ENCODE peak calls at places on chromosome 9, in eight cellular contexts. S is head of caudate nucleus; H is NCI-H510A; V is glutamatergic neuron; O is stimulated activated CD4-positive, alpha-beta T cell treated with anti-CD3 and anti-CD28 coated beads, Interleukin-1b, Interleukin-23, amount 100 ng/mL, for 4 hours; A is NCI-H460; C is OCI-LY7; G is naive thymus-derived CD8-positive, alpha-beta T cell. Y is an unnamed sample.

GRCh38 chr9:95105519-95106287 is 211.8 kb downstream of the FANCC start:
- DNase-seq in S (no peak), H (no peak), V (no peak), O (no peak), A (no peak), C (no peak), G (no peak), Y (no peak)

GRCh38 chr9:129725841-129726251 is 27.0 kb downstream of the PTGES start:
- DNase-seq in S (peak), H (no peak), V (no peak), O (no peak), A (no peak), C (no peak), G (no peak), Y (no peak)

GRCh38 chr9:3662671-3663070 is 136.9 kb upstream of the RFX3 start:
- DNase-seq in S (no peak), H (no peak), V (no peak), O (no peak), A (no peak), C (no peak), G (no peak), Y (no peak)

GRCh38 chr9:130341839-130342713 is 76.5 kb downstream of the HMCN2 start:
- DNase-seq in S (no peak), H (no peak), V (no peak), O (no peak), A (no peak), C (no peak), G (no peak), Y (no peak)

GRCh38 chr9:120921751-120922181 is 4.8 kb downstream of the TRAF1 start:
- DNase-seq in S (no peak), H (no peak), V (no peak), O (peak), A (no peak), C (peak), G (no peak), Y (no peak)

GRCh38 chr9:75903785-75904360 is 13.4 kb downstream of the PCSK5 start:
- DNase-seq in S (no peak), H (no peak), V (no peak), O (no peak), A (no peak), C (no peak), G (no peak), Y (no peak)

GRCh38 chr9:85248514-85249312 is 493.0 kb downstream of the AGTPBP1 start:
- DNase-seq in S (no peak), H (no peak), V (no peak), O (no peak), A (no peak), C (no peak), G (no peak), Y (no peak)

GRCh38 chr9:137163101-137163661 is 6.7 kb downstream of the LRRC26 start:
- DNase-seq in S (no peak), H (no peak), V (no peak), O (no peak), A (no peak), C (no peak), G (no peak), Y (no peak)

GRCh38 chr9:33374634-33375237 is 27.6 kb downstream of the AQP7 start:
- DNase-seq in S (peak), H (peak), V (peak), O (peak), A (peak), C (peak), G (peak), Y (peak)

GRCh38 chr9:129875181-129875611 is 39.9 kb downstream of the USP20 start:
- DNase-seq in S (no peak), H (no peak), V (peak), O (no peak), A (no peak), C (no peak), G (no peak), Y (no peak)

GRCh38 chr9:111483862-111484563 is at the start of gene ECPAS:
- DNase-seq in S (peak), H (peak), V (peak), O (peak), A (peak), C (peak), G (peak), Y (peak)

GRCh38 chr9:83620841-83621636 is 1.9 kb upstream of the IDNK start:
- DNase-seq in S (peak), H (no peak), V (peak), O (peak), A (peak), C (peak), G (no peak), Y (peak)

GRCh38 chr9:92747459-92748232 is 17.0 kb downstream of the BICD2 start:
- DNase-seq in S (no peak), H (no peak), V (no peak), O (no peak), A (peak), C (no peak), G (no peak), Y (no peak)

GRCh38 chr9:91532325-91532724 is 108.7 kb upstream of the NFIL3 start:
- DNase-seq in S (no peak), H (no peak), V (no peak), O (no peak), A (no peak), C (no peak), G (no peak), Y (no peak)

GRCh38 chr9:129487658-129488483 is 133.0 kb downstream of the C9orf50 start:
- DNase-seq in S (peak), H (no peak), V (peak), O (peak), A (no peak), C (no peak), G (no peak), Y (no peak)

GRCh38 chr9:119533509-119533908 is 164.3 kb upstream of the BRINP1 start:
- DNase-seq in S (no peak), H (no peak), V (no peak), O (no peak), A (no peak), C (no peak), G (no peak), Y (no peak)

GRCh38 chr9:110260911-110261310 is 4.6 kb upstream of the TXN start:
- DNase-seq in S (no peak), H (no peak), V (no peak), O (no peak), A (peak), C (no peak), G (no peak), Y (no peak)

GRCh38 chr9:92657296-92658094 is 12.4 kb downstream of the IPPK start:
- DNase-seq in S (no peak), H (no peak), V (no peak), O (no peak), A (no peak), C (no peak), G (no peak), Y (no peak)

GRCh38 chr9:127333326-127334064 is 63.5 kb upstream of the SLC2A8 start:
- DNase-seq in S (peak), H (no peak), V (no peak), O (no peak), A (no peak), C (no peak), G (no peak), Y (no peak)

GRCh38 chr9:108553111-108553635 is 302.6 kb downstream of the ACTL7B start:
- DNase-seq in S (no peak), H (no peak), V (no peak), O (no peak), A (peak), C (no peak), G (no peak), Y (no peak)

GRCh38 chr9:125674981-125675973 is 31.7 kb downstream of the MAPKAP1 start:
- DNase-seq in S (no peak), H (no peak), V (no peak), O (no peak), A (peak), C (no peak), G (no peak), Y (no peak)

GRCh38 chr9:134889386-134890214 is 9.0 kb downstream of the FCN2 start:
- DNase-seq in S (peak), H (no peak), V (no peak), O (no peak), A (no peak), C (peak), G (no peak), Y (no peak)

GRCh38 chr9:28234899-28235277 is 661.6 kb upstream of the C9orf72 start:
- DNase-seq in S (no peak), H (no peak), V (no peak), O (no peak), A (no peak), C (no peak), G (no peak), Y (no peak)

GRCh38 chr9:3963266-3964019 is 336.4 kb downstream of the GLIS3 start:
- DNase-seq in S (no peak), H (no peak), V (no peak), O (no peak), A (peak), C (no peak), G (no peak), Y (no peak)

GRCh38 chr9:18786936-18787658 is 245.9 kb downstream of the SAXO1 start:
- DNase-seq in S (no peak), H (no peak), V (no peak), O (no peak), A (no peak), C (no peak), G (no peak), Y (no peak)

GRCh38 chr9:116175616-116176015 is 22.0 kb downstream of the PAPPA start:
- DNase-seq in S (no peak), H (no peak), V (no peak), O (no peak), A (no peak), C (no peak), G (no peak), Y (no peak)

GRCh38 chr9:15401266-15401665 is 21.4 kb upstream of the SNAPC3 start:
- DNase-seq in S (no peak), H (no peak), V (no peak), O (no peak), A (no peak), C (no peak), G (no peak), Y (no peak)

GRCh38 chr9:33750307-33750838 is 45.0 kb upstream of the PRSS3 start:
- DNase-seq in S (no peak), H (peak), V (peak), O (no peak), A (no peak), C (no peak), G (no peak), Y (no peak)

GRCh38 chr9:127250896-127251391 is 13.6 kb upstream of the GARNL3 start:
- DNase-seq in S (no peak), H (no peak), V (no peak), O (no peak), A (no peak), C (no peak), G (no peak), Y (no peak)

GRCh38 chr9:81318571-81318970 is 370.8 kb downstream of the TLE1 start:
- DNase-seq in S (no peak), H (no peak), V (no peak), O (no peak), A (no peak), C (no peak), G (no peak), Y (no peak)

GRCh38 chr9:35679091-35679490 is 5.4 kb downstream of the CA9 start:
- DNase-seq in S (no peak), H (no peak), V (no peak), O (no peak), A (no peak), C (no peak), G (no peak), Y (no peak)

GRCh38 chr9:136267261-136268111 is 21.9 kb upstream of the QSOX2 start:
- DNase-seq in S (peak), H (no peak), V (peak), O (peak), A (peak), C (peak), G (peak), Y (peak)

GRCh38 chr9:129757045-129757444 is 4.2 kb upstream of the PTGES start:
- DNase-seq in S (no peak), H (no peak), V (no peak), O (no peak), A (no peak), C (no peak), G (no peak), Y (no peak)

GRCh38 chr9:26159575-26160392 is 481.5 kb upstream of the TUSC1 start:
- DNase-seq in S (no peak), H (no peak), V (no peak), O (no peak), A (no peak), C (no peak), G (no peak), Y (no peak)

GRCh38 chr9:113347479-113347878 is 1.9 kb upstream of the BSPRY start:
- DNase-seq in S (no peak), H (no peak), V (no peak), O (no peak), A (no peak), C (no peak), G (no peak), Y (no peak)

GRCh38 chr9:69606089-69606488 is 66.1 kb downstream of the APBA1 start:
- DNase-seq in S (no peak), H (no peak), V (no peak), O (no peak), A (no peak), C (no peak), G (no peak), Y (no peak)

GRCh38 chr9:87088621-87089020 is 141.3 kb upstream of the GAS1 start:
- DNase-seq in S (peak), H (no peak), V (no peak), O (no peak), A (no peak), C (no peak), G (no peak), Y (no peak)

GRCh38 chr9:114261026-114261425 is 61.9 kb upstream of the ORM1 start:
- DNase-seq in S (no peak), H (no peak), V (no peak), O (no peak), A (no peak), C (no peak), G (no peak), Y (no peak)